ENCODE peak calls at places on chromosomes 11 and 22, in five cellular contexts. H is fibroblast of the conjunctiva, C is neural crest cell, Q is M059J, E is Ammon's horn. F is an unnamed sample.
A peak's percentile ranks its signal among the peaks of the same experiment; 100 is the strongest.

GRCh38 chr22:27879923-27880322 is 39.1 kb downstream of the PITPNB start:
- DNase-seq in H (no peak), E (peak; percentile 44), C (peak; percentile 22), Q (peak; percentile 39), F (no peak)

GRCh38 chr22:36871669-36872081 is 10.9 kb downstream of the NCF4 start:
- DNase-seq in Q (peak; percentile 65), H (no peak), E (no peak), C (no peak), F (no peak)

GRCh38 chr22:27194096-27194748 is 536.8 kb downstream of the MIAT start:
- DNase-seq in Q (no peak), E (no peak), H (no peak), C (no peak), F (no peak)

GRCh38 chr11:1203505-1204271 is 19.2 kb upstream of the MUC5B start:
- DNase-seq in E (no peak), Q (peak; percentile 49), H (no peak), C (no peak), F (no peak)

GRCh38 chr11:63614136-63614664 is at the start of gene PLAAT3:
- DNase-seq in H (no peak), E (peak; percentile 88), C (peak; percentile 45), Q (peak; percentile 81), F (peak; percentile 91)

GRCh38 chr11:120121336-120121735 is 16.6 kb downstream of the TRIM29 start:
- DNase-seq in E (no peak), Q (peak; percentile 43), C (no peak), H (no peak), F (no peak)

GRCh38 chr11:1402776-1403620 is 13.3 kb downstream of the BRSK2 start:
- DNase-seq in C (no peak), Q (no peak), H (no peak), E (no peak), F (no peak)

GRCh38 chr11:73221996-73222395 is 3.9 kb downstream of the P2RY2 start:
- DNase-seq in C (no peak), H (no peak), Q (no peak), E (no peak), F (no peak)

GRCh38 chr11:122115520-122116343 is at the start of gene BLID:
- DNase-seq in Q (no peak), C (peak; percentile 47), H (no peak), E (peak; percentile 50), F (no peak)

GRCh38 chr11:3782963-3783362 is 14.4 kb downstream of the NUP98 start:
- DNase-seq in C (no peak), Q (no peak), E (no peak), H (no peak), F (no peak)

GRCh38 chr11:23112987-23113886 is 253.0 kb upstream of the CCDC179 start:
- DNase-seq in H (peak; percentile 35), E (peak; percentile 30), C (peak; percentile 18), Q (peak; percentile 70), F (no peak)

GRCh38 chr22:32590556-32590955 is 115.9 kb downstream of the FBXO7 start:
- DNase-seq in E (no peak), Q (peak; percentile 89), H (peak; percentile 35), C (no peak), F (no peak)

GRCh38 chr22:46053563-46054090 is 76.7 kb upstream of the WNT7B start:
- DNase-seq in E (peak; percentile 85), Q (peak; percentile 70), H (no peak), C (no peak), F (peak; percentile 95)

GRCh38 chr11:45232341-45233080 is 53.6 kb downstream of the SYT13 start:
- DNase-seq in H (no peak), C (no peak), Q (no peak), E (no peak), F (no peak)

GRCh38 chr22:49760630-49761571 is 66.8 kb downstream of the BRD1 start:
- DNase-seq in H (no peak), C (no peak), Q (no peak), E (no peak), F (no peak)

GRCh38 chr11:67301951-67302516 is 1.3 kb upstream of the SSH3 start:
- DNase-seq in Q (peak; percentile 47), H (no peak), E (peak; percentile 56), C (no peak), F (peak; percentile 78)

GRCh38 chr22:44535362-44536095 is 37.5 kb upstream of the RTL6 start:
- DNase-seq in Q (no peak), E (no peak), H (no peak), C (no peak), F (no peak)

GRCh38 chr11:60840711-60841430 is 1.0 kb upstream of the CCDC86 start:
- DNase-seq in Q (peak; percentile 93), C (no peak), E (no peak), H (peak; percentile 68), F (no peak)

GRCh38 chr22:19663286-19663815 is 51.0 kb upstream of the SEPTIN5 start:
- DNase-seq in C (no peak), Q (peak; percentile 50), H (peak; percentile 83), E (no peak), F (peak; percentile 30)

GRCh38 chr11:46363455-46363920 is 16.2 kb downstream of the DGKZ start:
- DNase-seq in E (peak; percentile 90), Q (peak; percentile 96), H (no peak), C (no peak), F (peak; percentile 73)

GRCh38 chr11:64324692-64325469 is 7.0 kb downstream of the PRDX5 start:
- DNase-seq in Q (no peak), H (no peak), C (no peak), E (no peak), F (no peak)

GRCh38 chr11:93542753-93543246 is 391 bp downstream of the SMCO4 start:
- DNase-seq in Q (peak; percentile 23), H (no peak), C (peak; percentile 35), E (no peak), F (peak; percentile 92)

GRCh38 chr11:115720537-115721308 is 216.5 kb upstream of the CADM1 start:
- DNase-seq in H (no peak), E (no peak), Q (no peak), C (no peak), F (no peak)

GRCh38 chr11:74284466-74284865 is 27.0 kb downstream of the P4HA3 start:
- DNase-seq in C (no peak), H (no peak), Q (peak; percentile 16), E (no peak), F (no peak)

GRCh38 chr11:66011239-66011784 is 496 bp upstream of the CST6 start:
- DNase-seq in H (no peak), E (no peak), Q (peak; percentile 89), C (no peak), F (peak; percentile 93)

GRCh38 chr11:11789735-11790369 is 51.9 kb upstream of the USP47 start:
- DNase-seq in Q (peak; percentile 54), C (peak; percentile 20), H (no peak), E (no peak), F (no peak)

GRCh38 chr11:91761406-91762027 is 463.1 kb upstream of the FAT3 start:
- DNase-seq in H (no peak), C (no peak), Q (no peak), E (no peak), F (no peak)

GRCh38 chr22:25053153-25053805 is 100.8 kb downstream of the KIAA1671 start:
- DNase-seq in H (no peak), E (no peak), C (no peak), Q (peak; percentile 70), F (no peak)

GRCh38 chr11:1568451-1568911 is 3.6 kb downstream of the DUSP8 start:
- DNase-seq in C (no peak), H (no peak), E (no peak), Q (no peak), F (no peak)

GRCh38 chr11:43992138-43992537 is 49.7 kb downstream of the C11orf96 start:
- DNase-seq in E (no peak), C (no peak), Q (no peak), H (no peak), F (no peak)

GRCh38 chr22:47000888-47001287 is 238.4 kb downstream of the TBC1D22A start:
- DNase-seq in H (no peak), C (no peak), Q (peak; percentile 15), E (no peak), F (no peak)

GRCh38 chr11:64219354-64219684 is 6.7 kb downstream of the TRPT1 start:
- DNase-seq in C (no peak), H (no peak), E (no peak), Q (no peak), F (no peak)

GRCh38 chr11:45468265-45468856 is 182.2 kb upstream of the SYT13 start:
- DNase-seq in H (no peak), C (no peak), Q (no peak), E (no peak), F (no peak)

GRCh38 chr11:68840661-68841653 is 759 bp downstream of the CPT1A start:
- DNase-seq in H (no peak), E (peak; percentile 35), Q (peak; percentile 55), C (no peak), F (peak; percentile 93)

GRCh38 chr11:1153951-1154487 is 3.7 kb upstream of the MUC5AC start:
- DNase-seq in H (peak; percentile 84), E (no peak), Q (peak; percentile 99), C (no peak), F (peak; percentile 34)

GRCh38 chr22:45163074-45163416 is 680 bp upstream of the NUP50 start:
- DNase-seq in E (no peak), H (no peak), C (no peak), Q (peak; percentile 16), F (peak; percentile 26)

GRCh38 chr22:36323855-36324331 is 63.9 kb downstream of the MYH9 start:
- DNase-seq in Q (no peak), C (no peak), E (no peak), H (no peak), F (peak; percentile 86)

GRCh38 chr11:116465056-116465455 is 307.7 kb downstream of the BUD13 start:
- DNase-seq in Q (no peak), E (no peak), C (no peak), H (no peak), F (no peak)

GRCh38 chr11:102204174-102204573 is 93.9 kb downstream of the YAP1 start:
- DNase-seq in Q (no peak), E (no peak), C (no peak), H (no peak), F (no peak)